ENCODE peak calls at places on chromosomes 7 and 10, in six cellular contexts. K is WERI-Rb-1, G is bronchial epithelial cell, S is HT1080, O is Calu3, M is tibial nerve. H is an unnamed sample.
A peak's percentile ranks its signal among the peaks of the same experiment; 100 is the strongest.

GRCh38 chr10:89458289-89458688 is 43.9 kb downstream of the IFIT5 start:
- DNase-seq in K (no peak), G (peak; percentile 65), S (peak; percentile 82), O (no peak), M (no peak), H (peak; percentile 58)

GRCh38 chr7:112192236-112193154 is 13.7 kb downstream of the DOCK4 start:
- DNase-seq in K (no peak), G (peak; percentile 93), S (peak; percentile 92), O (no peak), M (no peak), H (no peak)

GRCh38 chr7:5643280-5643679 is 138.2 kb downstream of the RNF216 start:
- DNase-seq in K (no peak), G (peak; percentile 27), S (peak; percentile 86), O (no peak), M (no peak), H (no peak)

GRCh38 chr7:84688671-84689070 is 494.1 kb upstream of the SEMA3A start:
- DNase-seq in K (no peak), G (peak; percentile 89), S (peak; percentile 21), O (no peak), M (no peak), H (no peak)

GRCh38 chr7:139853576-139854511 is 24.8 kb downstream of the TBXAS1 start:
- DNase-seq in K (peak; percentile 63), G (peak; percentile 77), S (peak; percentile 56), O (no peak), M (peak; percentile 51), H (peak; percentile 4)

GRCh38 chr7:135557455-135558336 is at the start of gene NUP205:
- DNase-seq in K (peak; percentile 75), G (peak; percentile 81), S (peak; percentile 86), O (peak; percentile 69), M (no peak), H (peak; percentile 24)

GRCh38 chr10:43945908-43946307 is 297.2 kb upstream of the ZNF32 start:
- DNase-seq in K (no peak), G (no peak), S (no peak), O (no peak), M (no peak), H (no peak)

GRCh38 chr10:43409385-43410109 is 561 bp upstream of the HNRNPF start:
- DNase-seq in K (no peak), G (no peak), S (no peak), O (peak; percentile 40), M (no peak), H (no peak)

GRCh38 chr7:66258409-66258808 is 53.3 kb downstream of the TPST1 start:
- DNase-seq in K (no peak), G (no peak), S (no peak), O (no peak), M (no peak), H (no peak)